ENCODE peak calls at places on chromosome 18, in nine cellular contexts. One of them, this sample, is unnamed.

GRCh38 chr18:43181711-43182110 is 66.2 kb upstream of the RIT2 start:
- DNase-seq in GM19239: no peak
- DNase-seq in ureter: no peak
- DNase-seq in NCI-H748 treated with DMSO at 0.1 percent for 48 hours: no peak
- DNase-seq in HT-29: no peak
- DNase-seq in ascending aorta: no peak
- DNase-seq in SHP77: no peak
- DNase-seq in stimulated activated CD4-positive, alpha-beta T cell treated with anti-CD3 and anti-CD28 coated beads, Interleukin-12 subunit alpha, Interleukin-12 subunit beta, amount 100 ng/mL, for 4 hours: no peak
- DNase-seq in hypothalamus: no peak
- DNase-seq in this sample: no peak

GRCh38 chr18:51235011-51235789 is 37.7 kb upstream of the MEX3C start:
- DNase-seq in hypothalamus: no peak
- DNase-seq in stimulated activated CD4-positive, alpha-beta T cell treated with anti-CD3 and anti-CD28 coated beads, Interleukin-12 subunit alpha, Interleukin-12 subunit beta, amount 100 ng/mL, for 4 hours: peak; percentile 3
- DNase-seq in ascending aorta: no peak
- DNase-seq in SHP77: no peak
- DNase-seq in ureter: no peak
- DNase-seq in HT-29: no peak
- DNase-seq in GM19239: no peak
- DNase-seq in NCI-H748 treated with DMSO at 0.1 percent for 48 hours: no peak
- DNase-seq in this sample: no peak

GRCh38 chr18:11548367-11548766 is 61.0 kb upstream of the SLC35G4 start:
- DNase-seq in NCI-H748 treated with DMSO at 0.1 percent for 48 hours: no peak
- DNase-seq in ureter: no peak
- DNase-seq in ascending aorta: no peak
- DNase-seq in SHP77: no peak
- DNase-seq in stimulated activated CD4-positive, alpha-beta T cell treated with anti-CD3 and anti-CD28 coated beads, Interleukin-12 subunit alpha, Interleukin-12 subunit beta, amount 100 ng/mL, for 4 hours: no peak
- DNase-seq in HT-29: no peak
- DNase-seq in GM19239: no peak
- DNase-seq in hypothalamus: no peak
- DNase-seq in this sample: no peak

GRCh38 chr18:6757966-6758365 is 28.4 kb downstream of the ARHGAP28 start:
- DNase-seq in stimulated activated CD4-positive, alpha-beta T cell treated with anti-CD3 and anti-CD28 coated beads, Interleukin-12 subunit alpha, Interleukin-12 subunit beta, amount 100 ng/mL, for 4 hours: no peak
- DNase-seq in HT-29: no peak
- DNase-seq in GM19239: no peak
- DNase-seq in SHP77: no peak
- DNase-seq in ascending aorta: no peak
- DNase-seq in NCI-H748 treated with DMSO at 0.1 percent for 48 hours: no peak
- DNase-seq in ureter: no peak
- DNase-seq in hypothalamus: no peak
- DNase-seq in this sample: no peak

GRCh38 chr18:35525795-35526475 is 28.2 kb upstream of the INO80C start:
- DNase-seq in HT-29: no peak
- DNase-seq in GM19239: no peak
- DNase-seq in hypothalamus: no peak
- DNase-seq in ureter: no peak
- DNase-seq in SHP77: no peak
- DNase-seq in stimulated activated CD4-positive, alpha-beta T cell treated with anti-CD3 and anti-CD28 coated beads, Interleukin-12 subunit alpha, Interleukin-12 subunit beta, amount 100 ng/mL, for 4 hours: no peak
- DNase-seq in ascending aorta: no peak
- DNase-seq in NCI-H748 treated with DMSO at 0.1 percent for 48 hours: no peak
- DNase-seq in this sample: no peak

GRCh38 chr18:76604642-76605240 is 109.7 kb upstream of the ZNF516 start:
- DNase-seq in SHP77: no peak
- DNase-seq in ureter: no peak
- DNase-seq in HT-29: no peak
- DNase-seq in hypothalamus: no peak
- DNase-seq in ascending aorta: no peak
- DNase-seq in NCI-H748 treated with DMSO at 0.1 percent for 48 hours: no peak
- DNase-seq in GM19239: no peak
- DNase-seq in stimulated activated CD4-positive, alpha-beta T cell treated with anti-CD3 and anti-CD28 coated beads, Interleukin-12 subunit alpha, Interleukin-12 subunit beta, amount 100 ng/mL, for 4 hours: no peak
- DNase-seq in this sample: no peak

GRCh38 chr18:56413862-56414261 is 224.5 kb downstream of the TXNL1 start:
- DNase-seq in stimulated activated CD4-positive, alpha-beta T cell treated with anti-CD3 and anti-CD28 coated beads, Interleukin-12 subunit alpha, Interleukin-12 subunit beta, amount 100 ng/mL, for 4 hours: no peak
- DNase-seq in hypothalamus: no peak
- DNase-seq in HT-29: no peak
- DNase-seq in GM19239: no peak
- DNase-seq in ureter: no peak
- DNase-seq in SHP77: no peak
- DNase-seq in NCI-H748 treated with DMSO at 0.1 percent for 48 hours: no peak
- DNase-seq in ascending aorta: no peak
- DNase-seq in this sample: no peak

GRCh38 chr18:50832754-50833153 is 12.9 kb upstream of the MRO start:
- DNase-seq in SHP77: no peak
- DNase-seq in stimulated activated CD4-positive, alpha-beta T cell treated with anti-CD3 and anti-CD28 coated beads, Interleukin-12 subunit alpha, Interleukin-12 subunit beta, amount 100 ng/mL, for 4 hours: no peak
- DNase-seq in NCI-H748 treated with DMSO at 0.1 percent for 48 hours: no peak
- DNase-seq in hypothalamus: no peak
- DNase-seq in HT-29: no peak
- DNase-seq in GM19239: no peak
- DNase-seq in ureter: no peak
- DNase-seq in ascending aorta: no peak
- DNase-seq in this sample: no peak

GRCh38 chr18:71899707-71900483 is 644.2 kb downstream of the CBLN2 start:
- DNase-seq in GM19239: no peak
- DNase-seq in SHP77: peak; percentile 50
- DNase-seq in stimulated activated CD4-positive, alpha-beta T cell treated with anti-CD3 and anti-CD28 coated beads, Interleukin-12 subunit alpha, Interleukin-12 subunit beta, amount 100 ng/mL, for 4 hours: no peak
- DNase-seq in ascending aorta: no peak
- DNase-seq in ureter: no peak
- DNase-seq in NCI-H748 treated with DMSO at 0.1 percent for 48 hours: no peak
- DNase-seq in HT-29: no peak
- DNase-seq in hypothalamus: no peak
- DNase-seq in this sample: no peak

GRCh38 chr18:78770149-78771139 is 209.2 kb upstream of the SALL3 start:
- DNase-seq in hypothalamus: no peak
- DNase-seq in GM19239: no peak
- DNase-seq in ascending aorta: no peak
- DNase-seq in ureter: peak; percentile 36
- DNase-seq in SHP77: no peak
- DNase-seq in stimulated activated CD4-positive, alpha-beta T cell treated with anti-CD3 and anti-CD28 coated beads, Interleukin-12 subunit alpha, Interleukin-12 subunit beta, amount 100 ng/mL, for 4 hours: no peak
- DNase-seq in HT-29: no peak
- DNase-seq in NCI-H748 treated with DMSO at 0.1 percent for 48 hours: peak; percentile 23
- DNase-seq in this sample: peak; percentile 20

GRCh38 chr18:31684279-31685096 is at the start of gene B4GALT6:
- DNase-seq in ureter: no peak
- DNase-seq in GM19239: peak; percentile 58
- DNase-seq in HT-29: no peak
- DNase-seq in hypothalamus: no peak
- DNase-seq in NCI-H748 treated with DMSO at 0.1 percent for 48 hours: peak; percentile 40
- DNase-seq in stimulated activated CD4-positive, alpha-beta T cell treated with anti-CD3 and anti-CD28 coated beads, Interleukin-12 subunit alpha, Interleukin-12 subunit beta, amount 100 ng/mL, for 4 hours: peak; percentile 30
- DNase-seq in SHP77: peak; percentile 43
- DNase-seq in ascending aorta: no peak
- DNase-seq in this sample: no peak

GRCh38 chr18:68431111-68431921 is 283.6 kb downstream of the TMX3 start:
- DNase-seq in GM19239: no peak
- DNase-seq in ureter: no peak
- DNase-seq in NCI-H748 treated with DMSO at 0.1 percent for 48 hours: no peak
- DNase-seq in ascending aorta: no peak
- DNase-seq in hypothalamus: no peak
- DNase-seq in HT-29: no peak
- DNase-seq in SHP77: no peak
- DNase-seq in stimulated activated CD4-positive, alpha-beta T cell treated with anti-CD3 and anti-CD28 coated beads, Interleukin-12 subunit alpha, Interleukin-12 subunit beta, amount 100 ng/mL, for 4 hours: no peak
- DNase-seq in this sample: no peak

GRCh38 chr18:56298935-56299334 is 339.5 kb downstream of the TXNL1 start:
- DNase-seq in NCI-H748 treated with DMSO at 0.1 percent for 48 hours: no peak
- DNase-seq in hypothalamus: no peak
- DNase-seq in ascending aorta: no peak
- DNase-seq in GM19239: no peak
- DNase-seq in stimulated activated CD4-positive, alpha-beta T cell treated with anti-CD3 and anti-CD28 coated beads, Interleukin-12 subunit alpha, Interleukin-12 subunit beta, amount 100 ng/mL, for 4 hours: no peak
- DNase-seq in HT-29: peak; percentile 70
- DNase-seq in ureter: no peak
- DNase-seq in SHP77: no peak
- DNase-seq in this sample: no peak

GRCh38 chr18:64100136-64100922 is 48.6 kb downstream of the LINC00305 start:
- DNase-seq in NCI-H748 treated with DMSO at 0.1 percent for 48 hours: peak; percentile 20
- DNase-seq in hypothalamus: no peak
- DNase-seq in GM19239: no peak
- DNase-seq in stimulated activated CD4-positive, alpha-beta T cell treated with anti-CD3 and anti-CD28 coated beads, Interleukin-12 subunit alpha, Interleukin-12 subunit beta, amount 100 ng/mL, for 4 hours: no peak
- DNase-seq in SHP77: peak; percentile 9
- DNase-seq in ureter: no peak
- DNase-seq in HT-29: no peak
- DNase-seq in ascending aorta: no peak
- DNase-seq in this sample: no peak

GRCh38 chr18:8300749-8301148 is 308.5 kb upstream of the RAB12 start:
- DNase-seq in GM19239: no peak
- DNase-seq in NCI-H748 treated with DMSO at 0.1 percent for 48 hours: no peak
- DNase-seq in HT-29: no peak
- DNase-seq in ureter: no peak
- DNase-seq in SHP77: no peak
- DNase-seq in stimulated activated CD4-positive, alpha-beta T cell treated with anti-CD3 and anti-CD28 coated beads, Interleukin-12 subunit alpha, Interleukin-12 subunit beta, amount 100 ng/mL, for 4 hours: no peak
- DNase-seq in hypothalamus: no peak
- DNase-seq in ascending aorta: no peak
- DNase-seq in this sample: no peak

GRCh38 chr18:26546875-26547301 is 1.5 kb downstream of the KCTD1 start:
- DNase-seq in SHP77: no peak
- DNase-seq in ureter: no peak
- DNase-seq in stimulated activated CD4-positive, alpha-beta T cell treated with anti-CD3 and anti-CD28 coated beads, Interleukin-12 subunit alpha, Interleukin-12 subunit beta, amount 100 ng/mL, for 4 hours: no peak
- DNase-seq in HT-29: no peak
- DNase-seq in hypothalamus: no peak
- DNase-seq in NCI-H748 treated with DMSO at 0.1 percent for 48 hours: no peak
- DNase-seq in GM19239: no peak
- DNase-seq in ascending aorta: no peak
- DNase-seq in this sample: no peak

GRCh38 chr18:58254873-58255511 is 211.0 kb downstream of the NEDD4L start:
- DNase-seq in ascending aorta: no peak
- DNase-seq in SHP77: no peak
- DNase-seq in NCI-H748 treated with DMSO at 0.1 percent for 48 hours: no peak
- DNase-seq in HT-29: no peak
- DNase-seq in GM19239: no peak
- DNase-seq in ureter: no peak
- DNase-seq in stimulated activated CD4-positive, alpha-beta T cell treated with anti-CD3 and anti-CD28 coated beads, Interleukin-12 subunit alpha, Interleukin-12 subunit beta, amount 100 ng/mL, for 4 hours: no peak
- DNase-seq in hypothalamus: no peak
- DNase-seq in this sample: no peak

GRCh38 chr18:61876899-61877298 is 15.9 kb downstream of the RNF152 start:
- DNase-seq in ascending aorta: no peak
- DNase-seq in hypothalamus: peak; percentile 40
- DNase-seq in stimulated activated CD4-positive, alpha-beta T cell treated with anti-CD3 and anti-CD28 coated beads, Interleukin-12 subunit alpha, Interleukin-12 subunit beta, amount 100 ng/mL, for 4 hours: no peak
- DNase-seq in GM19239: no peak
- DNase-seq in ureter: no peak
- DNase-seq in SHP77: no peak
- DNase-seq in HT-29: no peak
- DNase-seq in NCI-H748 treated with DMSO at 0.1 percent for 48 hours: no peak
- DNase-seq in this sample: no peak

GRCh38 chr18:33577688-33578370 is at the start of gene ASXL3:
- DNase-seq in ascending aorta: no peak
- DNase-seq in SHP77: peak; percentile 80
- DNase-seq in GM19239: no peak
- DNase-seq in NCI-H748 treated with DMSO at 0.1 percent for 48 hours: peak; percentile 72
- DNase-seq in hypothalamus: peak; percentile 70
- DNase-seq in ureter: no peak
- DNase-seq in HT-29: no peak
- DNase-seq in stimulated activated CD4-positive, alpha-beta T cell treated with anti-CD3 and anti-CD28 coated beads, Interleukin-12 subunit alpha, Interleukin-12 subunit beta, amount 100 ng/mL, for 4 hours: no peak
- DNase-seq in this sample: peak; percentile 64

GRCh38 chr18:65610939-65611338 is 139.9 kb upstream of the CDH7 start:
- DNase-seq in SHP77: no peak
- DNase-seq in GM19239: no peak
- DNase-seq in ascending aorta: no peak
- DNase-seq in HT-29: no peak
- DNase-seq in hypothalamus: no peak
- DNase-seq in stimulated activated CD4-positive, alpha-beta T cell treated with anti-CD3 and anti-CD28 coated beads, Interleukin-12 subunit alpha, Interleukin-12 subunit beta, amount 100 ng/mL, for 4 hours: no peak
- DNase-seq in ureter: no peak
- DNase-seq in NCI-H748 treated with DMSO at 0.1 percent for 48 hours: no peak
- DNase-seq in this sample: no peak

GRCh38 chr18:33128581-33128980 is 311.9 kb downstream of the CCDC178 start:
- DNase-seq in HT-29: no peak
- DNase-seq in ureter: no peak
- DNase-seq in hypothalamus: no peak
- DNase-seq in GM19239: no peak
- DNase-seq in ascending aorta: no peak
- DNase-seq in NCI-H748 treated with DMSO at 0.1 percent for 48 hours: no peak
- DNase-seq in stimulated activated CD4-positive, alpha-beta T cell treated with anti-CD3 and anti-CD28 coated beads, Interleukin-12 subunit alpha, Interleukin-12 subunit beta, amount 100 ng/mL, for 4 hours: no peak
- DNase-seq in SHP77: no peak
- DNase-seq in this sample: no peak

GRCh38 chr18:71799016-71799673 is 745.0 kb downstream of the CBLN2 start:
- DNase-seq in hypothalamus: no peak
- DNase-seq in GM19239: no peak
- DNase-seq in HT-29: no peak
- DNase-seq in stimulated activated CD4-positive, alpha-beta T cell treated with anti-CD3 and anti-CD28 coated beads, Interleukin-12 subunit alpha, Interleukin-12 subunit beta, amount 100 ng/mL, for 4 hours: no peak
- DNase-seq in ascending aorta: no peak
- DNase-seq in NCI-H748 treated with DMSO at 0.1 percent for 48 hours: no peak
- DNase-seq in ureter: no peak
- DNase-seq in SHP77: no peak
- DNase-seq in this sample: no peak

This sample was measured in stomach.